ENCODE peak calls at places on chromosomes 2 and 18, in seven cellular contexts. D is breast epithelium, Y is endodermal cell, L is right atrium auricular region, H is epithelial cell of esophagus, F is mammary epithelial cell, R is PC-9. N is an unnamed sample.

GRCh38 chr2:170505631-170506270 is 209.4 kb upstream of the SP5 start:
- DNase-seq in L (peak), H (no peak), D (peak), Y (peak), F (no peak), R (no peak), N (no peak)

GRCh38 chr2:43727634-43728014 is 46.2 kb upstream of the DYNC2LI1 start:
- DNase-seq in L (no peak), Y (no peak), H (no peak), R (no peak), F (no peak), D (no peak), N (no peak)

GRCh38 chr2:80930777-80931176 is 626.2 kb upstream of the LRRTM1 start:
- DNase-seq in H (no peak), Y (no peak), D (no peak), L (no peak), R (no peak), F (no peak), N (no peak)

GRCh38 chr2:23489471-23490400 is 104.8 kb downstream of the KLHL29 start:
- DNase-seq in H (no peak), Y (no peak), F (no peak), L (no peak), R (no peak), D (no peak), N (no peak)

GRCh38 chr2:96098900-96099590 is 17.3 kb downstream of the ADRA2B start:
- DNase-seq in H (no peak), Y (peak), L (peak), F (no peak), D (peak), R (no peak), N (no peak)

GRCh38 chr18:7467708-7468466 is 99.2 kb upstream of the PTPRM start:
- DNase-seq in Y (no peak), R (peak), F (peak), H (peak), D (no peak), L (no peak), N (no peak)

GRCh38 chr2:164388511-164388910 is 232.8 kb downstream of the GRB14 start:
- DNase-seq in H (peak), F (peak), Y (no peak), L (no peak), D (no peak), R (peak), N (no peak)

GRCh38 chr18:47772374-47773248 is 157.8 kb downstream of the SMAD2 start:
- DNase-seq in L (no peak), H (peak), R (peak), Y (peak), F (peak), D (peak), N (peak)

GRCh38 chr2:47218066-47218581 is 63.0 kb upstream of the STPG4 start:
- DNase-seq in D (peak), H (peak), Y (no peak), L (no peak), F (no peak), R (peak), N (peak)

GRCh38 chr18:31247574-31248199 is 70.3 kb upstream of the DSG1 start:
- DNase-seq in H (peak), R (no peak), L (no peak), Y (no peak), D (no peak), F (peak), N (no peak)

GRCh38 chr18:79939096-79939495 is 12.4 kb downstream of the SLC66A2 start:
- DNase-seq in F (no peak), Y (peak), H (no peak), D (peak), R (no peak), L (no peak), N (no peak)

GRCh38 chr2:102177814-102178478 is 8.9 kb upstream of the IL1RL2 start:
- DNase-seq in H (no peak), R (no peak), D (no peak), F (no peak), L (no peak), Y (no peak), N (no peak)

GRCh38 chr2:132372276-132372675 is 44.3 kb upstream of the GPR39 start:
- DNase-seq in D (no peak), L (no peak), F (no peak), H (no peak), R (no peak), Y (no peak), N (no peak)

GRCh38 chr2:188580738-188581137 is 289.1 kb downstream of the GULP1 start:
- DNase-seq in R (no peak), Y (no peak), F (peak), L (no peak), D (no peak), H (peak), N (no peak)

GRCh38 chr18:78977627-78978271 is 1.9 kb upstream of the SALL3 start:
- DNase-seq in H (no peak), L (no peak), R (no peak), F (no peak), Y (peak), D (no peak), N (no peak)

GRCh38 chr18:78890388-78890787 is 89.2 kb upstream of the SALL3 start:
- DNase-seq in D (no peak), Y (no peak), L (peak), R (no peak), F (no peak), H (no peak), N (no peak)

GRCh38 chr2:2292381-2292780 is 38.7 kb downstream of the MYT1L start:
- DNase-seq in F (no peak), H (no peak), Y (no peak), L (no peak), D (no peak), R (no peak), N (no peak)

GRCh38 chr2:205563646-205564045 is 118.7 kb upstream of the NRP2 start:
- DNase-seq in L (no peak), D (no peak), F (no peak), H (no peak), Y (peak), R (no peak), N (no peak)

GRCh38 chr18:60471652-60472051 is 99.1 kb upstream of the MC4R start:
- DNase-seq in L (no peak), H (peak), R (no peak), Y (no peak), F (no peak), D (no peak), N (peak)

GRCh38 chr18:63183263-63183662 is 136.3 kb downstream of the BCL2 start:
- DNase-seq in H (no peak), L (no peak), Y (no peak), F (no peak), R (no peak), D (no peak), N (no peak)

GRCh38 chr2:110702514-110702913 is 24.7 kb upstream of the BUB1 start:
- DNase-seq in H (no peak), Y (no peak), F (no peak), D (no peak), L (no peak), R (no peak), N (no peak)

GRCh38 chr2:152336103-152336853 is 1.3 kb downstream of the FMNL2 start:
- DNase-seq in Y (peak), R (peak), D (peak), H (peak), L (peak), F (peak), N (no peak)
- TF ChIP-seq CTCF in Y (no peak), R (no peak), D (no peak), H (no peak), L (no peak), F (no peak), N (no peak)

DNA sequence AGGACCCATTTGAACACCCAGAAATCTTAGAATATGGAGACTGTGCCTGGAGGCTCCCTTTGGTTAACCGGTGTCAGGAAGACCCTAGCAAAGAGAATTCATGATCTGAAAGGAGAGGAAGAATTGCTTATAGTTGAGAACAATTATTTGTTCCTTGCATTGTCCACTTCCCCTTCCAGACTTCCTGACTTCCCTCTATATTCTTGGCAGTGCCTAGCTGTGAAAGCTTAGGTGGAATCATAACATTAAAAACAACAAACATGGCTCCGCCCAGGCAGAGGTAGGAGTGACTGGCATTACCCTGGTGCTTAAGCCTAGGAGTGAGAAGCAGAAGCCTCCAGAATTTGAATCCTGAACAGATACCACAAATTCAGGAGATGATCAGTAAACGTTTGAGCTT is 1.9 kb downstream of the TTL start:
- DNase-seq in R (no peak), F (no peak), L (no peak), Y (no peak), D (no peak), H (peak), N (no peak)
- H3K4me3 ChIP-seq in R (peak), F (no peak), L (peak), Y (peak), D (no peak), H (peak), N (no peak)

DNA sequence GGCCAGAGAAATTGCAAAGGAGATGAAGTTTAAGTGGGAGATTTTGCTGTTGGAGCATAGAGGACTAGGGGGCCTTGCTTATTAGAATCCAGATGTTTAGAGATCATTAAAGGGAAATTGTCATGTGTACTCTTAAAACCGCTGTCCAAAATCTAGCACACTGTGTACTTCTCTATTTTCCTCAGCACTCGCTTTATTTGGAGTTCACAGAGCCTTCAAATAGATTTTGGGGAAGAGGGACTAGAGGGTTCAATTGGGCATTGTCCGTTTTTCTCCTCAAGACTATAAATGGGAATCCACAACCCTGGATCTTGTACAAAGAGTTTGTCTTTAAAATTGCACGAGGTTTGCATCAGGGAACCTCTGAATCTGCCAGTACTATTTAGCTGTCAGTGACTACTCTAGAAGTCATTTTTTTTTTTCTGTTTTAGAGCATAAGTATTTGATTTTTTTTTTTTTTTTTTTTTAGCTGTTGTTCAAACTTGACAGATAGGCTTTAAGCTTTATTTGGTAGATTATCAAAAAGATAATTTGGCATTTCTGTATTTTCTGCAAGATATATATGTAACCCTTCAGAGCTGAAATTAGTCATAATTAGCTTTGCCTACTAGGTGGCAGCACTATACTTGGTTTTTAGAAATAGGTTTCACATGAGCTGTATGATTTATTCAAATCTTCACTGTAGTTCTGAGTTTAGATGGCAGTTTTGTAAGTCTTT is 14.2 kb downstream of the PMS1 start:
- DNase-seq in R (no peak), H (peak), Y (no peak), L (no peak), D (no peak), F (peak), N (peak)
- TF ChIP-seq CTCF in R (peak), H (peak), Y (peak), L (peak), D (no peak), F (peak), N (peak)

GRCh38 chr18:37339701-37340215 is 225.8 kb downstream of the CELF4 start:
- DNase-seq in Y (no peak), D (no peak), H (no peak), L (no peak), F (no peak), R (no peak), N (no peak)

GRCh38 chr18:37336568-37337285 is 228.9 kb downstream of the CELF4 start:
- DNase-seq in D (no peak), H (no peak), Y (no peak), L (no peak), F (no peak), R (no peak), N (no peak)

GRCh38 chr18:37334494-37335125 is 231.0 kb downstream of the CELF4 start:
- DNase-seq in Y (no peak), F (no peak), H (peak), R (no peak), L (no peak), D (no peak), N (no peak)

GRCh38 chr18:37332764-37333420 is 232.7 kb downstream of the CELF4 start:
- DNase-seq in Y (no peak), F (no peak), D (no peak), H (no peak), L (no peak), R (no peak), N (no peak)

DNA sequence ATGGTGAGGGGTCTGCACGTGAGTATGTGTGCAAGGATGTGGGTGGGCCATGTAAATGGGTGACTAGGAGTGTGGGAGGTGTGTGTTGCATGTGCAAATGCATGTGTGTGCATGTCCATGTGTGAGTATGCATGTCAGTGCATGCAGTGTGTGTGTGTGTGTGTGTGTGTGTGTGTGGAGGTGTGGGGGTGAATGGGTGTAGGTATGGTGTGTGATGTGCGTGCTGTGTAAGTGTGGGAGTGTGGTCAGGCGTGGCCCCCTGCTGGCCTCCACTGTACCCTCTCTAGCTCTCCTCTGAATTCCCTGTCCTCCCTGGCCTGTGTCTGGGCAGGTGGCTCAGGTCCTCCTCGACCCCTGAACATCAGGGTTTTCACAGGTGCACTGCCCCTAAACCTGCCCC is 230.3 kb downstream of the CELF4 start:
- DNase-seq in R (no peak), H (no peak), Y (no peak), L (no peak), D (no peak), F (no peak), N (no peak)
- H3K4me3 ChIP-seq in R (no peak), H (no peak), Y (no peak), L (no peak), D (no peak), F (no peak), N (no peak)

GRCh38 chr2:190069936-190070696 is 7.6 kb upstream of the MSTN start:
- DNase-seq in F (peak), D (peak), H (peak), L (no peak), R (peak), Y (no peak), N (peak)
- TF ChIP-seq CTCF in F (peak), D (peak), H (peak), L (peak), R (peak), Y (peak), N (peak)

DNA sequence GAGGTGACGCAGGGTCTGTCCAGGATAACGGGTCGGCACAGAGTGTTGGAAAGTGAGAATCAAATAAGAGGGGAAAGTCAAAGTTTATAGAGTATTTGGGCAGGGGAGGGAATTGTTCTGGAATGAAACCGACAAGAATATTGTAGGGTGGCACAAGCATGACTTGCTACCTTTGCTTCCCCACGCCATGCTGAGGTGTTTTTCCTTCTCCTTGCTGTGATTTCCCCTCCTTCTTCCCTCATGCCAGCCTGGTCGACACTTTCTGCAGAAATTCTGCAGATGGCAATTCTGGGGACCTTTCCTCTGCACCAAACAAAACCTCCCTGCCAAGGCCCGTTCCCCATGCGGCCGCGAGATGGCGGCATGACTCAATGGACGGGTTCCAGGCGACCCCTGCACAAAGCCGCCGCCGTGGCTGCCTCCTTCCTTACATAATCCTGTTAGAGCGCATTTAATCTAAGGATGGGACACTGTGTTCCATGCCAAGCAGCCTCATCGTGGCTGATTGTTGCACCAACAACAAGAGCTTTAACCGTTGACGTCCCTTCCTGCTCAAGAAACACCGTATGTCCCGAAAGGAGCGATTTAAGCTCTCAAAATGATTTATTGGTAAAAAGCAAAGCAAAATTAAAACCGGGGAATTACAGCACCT is at the start of gene MRO:
- DNase-seq in D (peak), F (peak), L (peak), H (peak), Y (peak), R (peak), N (no peak)
- H3K4me3 ChIP-seq in D (peak), F (peak), L (peak), H (peak), Y (peak), R (peak), N (peak)

GRCh38 chr2:155310589-155310988 is 612.1 kb downstream of the KCNJ3 start:
- DNase-seq in R (no peak), L (no peak), F (peak), Y (no peak), H (peak), D (no peak), N (peak)
- TF ChIP-seq CTCF in R (peak), L (no peak), F (peak), Y (peak), H (peak), D (no peak), N (peak)

GRCh38 chr2:127673304-127674069 is 1.8 kb downstream of the LIMS2 start:
- DNase-seq in D (no peak), R (no peak), F (no peak), H (no peak), Y (peak), L (no peak), N (no peak)

GRCh38 chr2:127676906-127677305 is 1.6 kb upstream of the LIMS2 start:
- DNase-seq in L (no peak), F (no peak), D (no peak), H (no peak), R (no peak), Y (peak), N (no peak)

GRCh38 chr2:127674241-127675209 is 805 bp downstream of the LIMS2 start:
- DNase-seq in Y (peak), F (no peak), H (no peak), D (no peak), L (no peak), R (no peak), N (no peak)

GRCh38 chr2:127678531-127678930 is 3.2 kb upstream of the LIMS2 start:
- DNase-seq in H (no peak), F (no peak), L (no peak), D (no peak), R (no peak), Y (peak), N (no peak)

GRCh38 chr2:127675335-127676261 is at the start of gene LIMS2:
- DNase-seq in R (peak), L (no peak), F (no peak), D (peak), H (no peak), Y (peak), N (no peak)
- H3K4me3 ChIP-seq in R (peak), L (peak), F (peak), D (peak), H (no peak), Y (peak), N (peak)

N was measured in LNCaP clone FGC.